ENCODE peak calls at places on chromosome 7, in six cellular contexts. S is bronchial epithelial cell, B is pancreas, H is GM06990, K is astrocyte of the spinal cord, L is AG04449. F is an unnamed sample.

GRCh38 chr7:107712025-107712424 is 31.9 kb upstream of the CBLL1 start:
- DNase-seq in L (no peak), B (no peak), H (no peak), S (no peak), K (no peak), F (no peak)

GRCh38 chr7:114852275-114852674 is 69.6 kb upstream of the MDFIC start:
- DNase-seq in L (no peak), K (no peak), B (no peak), H (no peak), S (no peak), F (no peak)

GRCh38 chr7:133344275-133344674 is 91.4 kb downstream of the EXOC4 start:
- DNase-seq in K (peak), H (no peak), L (no peak), S (no peak), B (no peak), F (no peak)

GRCh38 chr7:150369740-150370501 is 1.3 kb downstream of the REPIN1 start:
- DNase-seq in H (no peak), S (no peak), K (no peak), L (no peak), B (no peak), F (no peak)

GRCh38 chr7:156423876-156424275 is 216.7 kb upstream of the RNF32 start:
- DNase-seq in K (no peak), B (no peak), L (no peak), H (no peak), S (peak), F (no peak)

GRCh38 chr7:36175872-36176271 is 22.8 kb downstream of the EEPD1 start:
- DNase-seq in B (no peak), H (no peak), S (no peak), K (no peak), L (no peak), F (no peak)

GRCh38 chr7:50142421-50143113 is 49.5 kb upstream of the ZPBP start:
- DNase-seq in H (no peak), B (no peak), S (peak), K (peak), L (no peak), F (no peak)

GRCh38 chr7:44048031-44048795 is 3.7 kb downstream of the DBNL start:
- DNase-seq in L (no peak), S (no peak), H (no peak), B (no peak), K (no peak), F (no peak)

GRCh38 chr7:69708857-69709256 is 110.6 kb downstream of the AUTS2 start:
- DNase-seq in B (no peak), L (no peak), K (peak), S (no peak), H (no peak), F (no peak)

GRCh38 chr7:36312064-36312914 is 77.4 kb upstream of the ANLN start:
- DNase-seq in H (no peak), B (peak), L (no peak), S (peak), K (no peak), F (no peak)

GRCh38 chr7:80018941-80019808 is 115.5 kb upstream of the GNAI1 start:
- DNase-seq in H (no peak), L (no peak), K (peak), S (peak), B (no peak), F (peak)

GRCh38 chr7:102916426-102916825 is 3.6 kb downstream of the LRRC17 start:
- DNase-seq in L (no peak), B (no peak), K (peak), H (no peak), S (peak), F (no peak)

GRCh38 chr7:2830609-2831376 is 13.3 kb downstream of the GNA12 start:
- DNase-seq in K (no peak), B (no peak), L (no peak), S (no peak), H (no peak), F (peak)

GRCh38 chr7:151308791-151309190 is 32.8 kb upstream of the NUB1 start:
- DNase-seq in S (no peak), K (no peak), L (no peak), B (no peak), H (no peak), F (no peak)

GRCh38 chr7:132578826-132579225 is 2.6 kb upstream of the PLXNA4 start:
- DNase-seq in L (no peak), S (no peak), K (no peak), B (no peak), H (no peak), F (no peak)

GRCh38 chr7:131108212-131108980 is 219.3 kb upstream of the MKLN1 start:
- DNase-seq in B (peak), H (peak), K (peak), S (peak), L (no peak), F (no peak)
- H3K4me3 ChIP-seq in B (peak), H (peak), K (peak), S (peak), L (peak), F (peak)

GRCh38 chr7:116593359-116594075 is 68.7 kb downstream of the CAV1 start:
- DNase-seq in B (no peak), H (no peak), S (no peak), K (no peak), L (no peak), F (no peak)
- TF ChIP-seq CTCF in B (no peak), H (no peak), S (no peak), K (no peak), L (no peak), F (no peak)

DNA sequence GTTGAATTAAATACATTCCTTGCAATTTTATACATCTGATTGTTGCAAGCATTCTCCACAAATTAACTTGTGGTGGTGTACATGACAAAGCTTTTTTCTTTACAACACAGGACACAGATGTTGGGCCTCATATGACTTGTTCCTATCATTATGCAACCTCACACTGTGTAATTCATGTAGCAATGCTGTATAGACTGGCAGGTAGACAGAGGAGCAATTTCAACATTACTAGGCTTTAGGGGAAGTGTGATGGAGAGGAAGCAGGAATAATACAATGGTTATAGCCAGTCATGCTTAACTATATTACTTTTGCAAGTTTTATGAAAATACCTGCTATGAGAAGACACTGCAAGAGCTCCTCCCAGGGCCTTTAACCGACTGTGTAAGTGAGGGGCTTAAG is 832.1 kb downstream of the CNTNAP2 start:
- DNase-seq in S (no peak), L (no peak), B (no peak), H (no peak), K (no peak), F (no peak)
- H3K4me3 ChIP-seq in S (no peak), L (no peak), B (no peak), H (no peak), K (no peak), F (no peak)

GRCh38 chr7:15305002-15305600 is 256.7 kb downstream of the AGMO start:
- DNase-seq in B (no peak), S (peak), H (no peak), K (peak), L (no peak), F (peak)
- TF ChIP-seq CTCF in B (peak), S (peak), H (peak), K (peak), L (peak), F (peak)

F was measured in Caco-2.